ENCODE peak calls at places on chromosomes 4 and X, in eight cellular contexts. Y, P, E, D, X, Z, I and R are unnamed samples.

GRCh38 chr4:7477695-7478094 is 43.0 kb upstream of the PSAPL1 start:
- DNase-seq in P (no peak), E (no peak), Z (no peak), Y (no peak), X (no peak), D (no peak), I (no peak), R (no peak)

GRCh38 chr4:101171747-101172146 is 175.6 kb downstream of the PPP3CA start:
- DNase-seq in P (no peak), Y (peak; percentile 59), Z (no peak), I (no peak), D (no peak), E (no peak), X (no peak), R (no peak)

GRCh38 chrX:13341491-13342101 is 21.7 kb upstream of the ATXN3L start:
- DNase-seq in Z (no peak), D (no peak), I (no peak), Y (no peak), X (no peak), P (no peak), E (no peak), R (peak; percentile 3)

GRCh38 chr4:86972997-86973396 is 38.2 kb downstream of the AFF1 start:
- DNase-seq in Z (no peak), P (no peak), X (no peak), E (no peak), D (no peak), Y (no peak), I (no peak), R (no peak)

GRCh38 chr4:60656171-60656570 is 544.0 kb upstream of the ADGRL3 start:
- DNase-seq in D (no peak), Y (no peak), Z (no peak), E (no peak), X (no peak), P (no peak), I (no peak), R (no peak)

GRCh38 chrX:155143959-155144548 is 72.2 kb upstream of the VBP1 start:
- DNase-seq in Z (no peak), X (no peak), I (no peak), P (no peak), D (no peak), Y (no peak), E (no peak), R (no peak)

GRCh38 chrX:19889582-19890342 is 2.4 kb upstream of the SH3KBP1 start:
- DNase-seq in D (no peak), I (no peak), X (no peak), Y (peak; percentile 66), Z (no peak), E (peak; percentile 10), P (peak; percentile 29), R (peak; percentile 77)

GRCh38 chrX:143570747-143571146 is 53.5 kb upstream of the SPANXN3 start:
- DNase-seq in I (no peak), Y (no peak), Z (no peak), E (no peak), D (no peak), X (no peak), P (no peak), R (no peak)

GRCh38 chr4:46648088-46648744 is 258.3 kb upstream of the GABRA2 start:
- DNase-seq in Z (no peak), I (no peak), E (no peak), Y (peak; percentile 20), X (no peak), D (peak; percentile 59), P (no peak), R (no peak)

GRCh38 chr4:39655206-39655605 is 16.5 kb upstream of the SMIM14 start:
- DNase-seq in Y (peak; percentile 48), E (no peak), X (no peak), D (no peak), Z (no peak), P (no peak), I (no peak), R (no peak)

GRCh38 chrX:111568356-111568755 is 56.9 kb downstream of the SERTM2 start:
- DNase-seq in E (no peak), Y (peak; percentile 15), Z (no peak), D (no peak), X (no peak), P (no peak), I (no peak), R (no peak)

GRCh38 chrX:24314019-24314635 is at the start of gene SUPT20HL2:
- DNase-seq in I (no peak), E (no peak), P (no peak), Z (no peak), Y (no peak), D (no peak), X (no peak), R (no peak)

GRCh38 chr4:44016582-44017421 is 431.8 kb downstream of the KCTD8 start:
- DNase-seq in I (no peak), E (no peak), D (no peak), X (no peak), Z (no peak), Y (peak; percentile 2), P (no peak), R (no peak)

GRCh38 chr4:105343523-105343931 is 130.3 kb downstream of the PPA2 start:
- DNase-seq in Y (no peak), D (no peak), Z (no peak), I (no peak), X (no peak), E (no peak), P (no peak), R (no peak)

GRCh38 chr4:28014469-28014868 is 1153.8 kb downstream of the STIM2 start:
- DNase-seq in E (no peak), P (no peak), Z (no peak), D (no peak), X (no peak), Y (no peak), I (no peak), R (no peak)

GRCh38 chr4:681736-682451 is 7.1 kb downstream of the SLC49A3 start:
- DNase-seq in Z (no peak), P (peak; percentile 47), E (no peak), Y (no peak), X (no peak), I (peak; percentile 60), D (no peak), R (no peak)

GRCh38 chr4:704198-704891 is 1.3 kb upstream of the PCGF3 start:
- DNase-seq in X (no peak), P (no peak), D (no peak), Z (no peak), Y (no peak), E (no peak), I (no peak), R (no peak)

GRCh38 chr4:122309988-122310626 is 68.7 kb upstream of the ADAD1 start:
- DNase-seq in Z (no peak), P (peak; percentile 8), X (no peak), D (no peak), Y (peak; percentile 26), I (no peak), E (no peak), R (no peak)

GRCh38 chr4:150256841-150257273 is 178.6 kb downstream of the DCLK2 start:
- DNase-seq in E (no peak), X (no peak), Z (no peak), I (no peak), P (no peak), Y (no peak), D (no peak), R (no peak)

GRCh38 chr4:2060578-2061207 is 1.6 kb downstream of the NAT8L start:
- DNase-seq in Z (no peak), D (no peak), Y (no peak), I (no peak), X (no peak), E (no peak), P (no peak), R (no peak)

GRCh38 chr4:70586841-70587240 is 5.2 kb upstream of the AMBN start:
- DNase-seq in Y (no peak), D (no peak), P (no peak), Z (no peak), I (no peak), E (no peak), X (no peak), R (no peak)

GRCh38 chrX:100593142-100593541 is 8.4 kb downstream of the TNMD start:
- DNase-seq in I (no peak), E (no peak), Y (no peak), D (no peak), P (no peak), Z (no peak), X (no peak), R (no peak)

GRCh38 chrX:71217298-71217697 is 5.7 kb upstream of the GJB1 start:
- DNase-seq in I (no peak), Y (no peak), E (no peak), X (no peak), Z (no peak), P (no peak), D (no peak), R (no peak)

GRCh38 chr4:6732441-6733357 is 16.7 kb downstream of the BLOC1S4 start:
- DNase-seq in E (no peak), P (no peak), Y (peak; percentile 91), I (no peak), X (no peak), Z (peak; percentile 78), D (no peak), R (peak; percentile 56)

GRCh38 chr4:2063557-2064275 is 4.6 kb downstream of the NAT8L start:
- DNase-seq in P (no peak), Z (no peak), Y (no peak), X (no peak), I (no peak), E (no peak), D (no peak), R (no peak)

GRCh38 chrX:45621356-45622041 is 420.8 kb upstream of the DIPK2B start:
- DNase-seq in Z (peak; percentile 75), P (no peak), I (no peak), X (no peak), E (no peak), D (no peak), Y (peak; percentile 93), R (no peak)

GRCh38 chr4:107561481-107561880 is 158.6 kb downstream of the PAPSS1 start:
- DNase-seq in Y (no peak), Z (no peak), E (no peak), D (no peak), P (no peak), X (no peak), I (no peak), R (no peak)

GRCh38 chrX:46130246-46130645 is 415.0 kb downstream of the ZNF674 start:
- DNase-seq in D (peak; percentile 59), Y (no peak), I (no peak), X (no peak), Z (no peak), P (no peak), E (no peak), R (no peak)

GRCh38 chr4:57369446-57369845 is 259.3 kb upstream of the IGFBP7 start:
- DNase-seq in Z (no peak), P (no peak), I (no peak), D (no peak), X (no peak), Y (no peak), E (no peak), R (no peak)

GRCh38 chr4:2262145-2262943 is 435 bp upstream of the MXD4 start:
- DNase-seq in E (peak; percentile 96), Z (peak; percentile 99), Y (peak; percentile 99), P (peak; percentile 99), X (peak; percentile 99), I (peak; percentile 98), D (peak; percentile 99), R (peak; percentile 100)

GRCh38 chrX:141341341-141341740 is 99.0 kb upstream of the SPANXC start:
- DNase-seq in D (no peak), I (no peak), X (no peak), Z (peak; percentile 63), P (no peak), Y (peak; percentile 78), E (no peak), R (peak; percentile 88)

GRCh38 chrX:103640401-103641155 is 11.8 kb downstream of the TCEAL1 start:
- DNase-seq in I (no peak), D (no peak), E (no peak), Z (no peak), P (no peak), X (no peak), Y (peak; percentile 54), R (no peak)

GRCh38 chr4:26431461-26432165 is 58.7 kb downstream of the CCKAR start:
- DNase-seq in I (no peak), D (no peak), E (no peak), P (no peak), Z (peak; percentile 28), Y (no peak), X (no peak), R (no peak)

GRCh38 chrX:17077349-17077748 is 130.9 kb downstream of the REPS2 start:
- DNase-seq in D (no peak), P (no peak), Y (peak; percentile 24), X (no peak), E (no peak), Z (no peak), I (no peak), R (no peak)